ENCODE peak calls at places on chromosomes 11 and 22, in eight cellular contexts. V is activated naive CD4-positive, alpha-beta T cell; C is kidney epithelial cell; H is fibroblast of the conjunctiva; T is GM06990; G is stimulated activated CD8-positive, alpha-beta memory T cell treated with anti-CD3 and anti-CD28 coated beads, Interleukin-12 subunit alpha, Interleukin-12 subunit beta, amount 100 ng/mL, for 4 hours; E is erythroblast; N is Right ventricle myocardium superior. D is an unnamed sample.

GRCh38 chr22:25110846-25111578 is 88.6 kb upstream of the CRYBB3 start:
- DNase-seq in N (peak; percentile 57), C (peak; percentile 82), T (peak; percentile 30), G (peak; percentile 17), E (peak; percentile 69), H (peak; percentile 64), V (peak; percentile 44), D (peak; percentile 96)

GRCh38 chr11:62546244-62546936 is at the start of gene AHNAK:
- DNase-seq in H (no peak), E (peak; percentile 76), G (no peak), V (peak; percentile 51), N (peak; percentile 93), C (no peak), T (peak; percentile 63), D (peak; percentile 51)

GRCh38 chr11:78916759-78917158 is 342.1 kb upstream of the NARS2 start:
- DNase-seq in H (no peak), T (no peak), V (no peak), G (no peak), N (no peak), C (no peak), E (no peak), D (no peak)

GRCh38 chr11:119258983-119259382 is 52.8 kb downstream of the CBL start:
- DNase-seq in N (no peak), H (no peak), T (no peak), E (no peak), G (no peak), V (no peak), C (no peak), D (no peak)

GRCh38 chr22:46357711-46358505 is 22.4 kb downstream of the TRMU start:
- DNase-seq in C (no peak), T (no peak), E (no peak), V (no peak), G (no peak), H (no peak), N (no peak), D (no peak)

GRCh38 chr11:104705475-104706195 is 192.6 kb downstream of the CASP12 start:
- DNase-seq in N (peak; percentile 39), H (no peak), E (peak; percentile 1), T (peak; percentile 56), C (no peak), G (peak; percentile 35), V (peak; percentile 42), D (no peak)

GRCh38 chr11:113163291-113164030 is 150.9 kb upstream of the TTC12 start:
- DNase-seq in H (peak; percentile 26), N (no peak), V (no peak), T (no peak), G (no peak), C (no peak), E (no peak), D (no peak)

GRCh38 chr11:117706322-117706814 is 90.6 kb downstream of the DSCAML1 start:
- DNase-seq in C (no peak), N (no peak), T (no peak), H (no peak), V (no peak), E (no peak), G (no peak), D (no peak)

GRCh38 chr11:30333405-30333804 is 10.5 kb downstream of the ARL14EP start:
- DNase-seq in E (no peak), V (no peak), N (no peak), G (no peak), C (no peak), T (no peak), H (peak; percentile 5), D (peak; percentile 9)

GRCh38 chr11:84790849-84791427 is 836.2 kb downstream of the DLG2 start:
- DNase-seq in T (no peak), E (no peak), V (no peak), G (no peak), H (no peak), C (no peak), N (no peak), D (no peak)

GRCh38 chr11:27196040-27196897 is 155.7 kb downstream of the BBOX1 start:
- DNase-seq in G (no peak), E (peak; percentile 38), V (no peak), H (no peak), T (no peak), C (no peak), N (no peak), D (no peak)

GRCh38 chr11:121426476-121427454 is 25.3 kb upstream of the SORL1 start:
- DNase-seq in G (no peak), T (peak; percentile 82), C (no peak), N (peak; percentile 71), H (no peak), E (peak; percentile 8), V (peak; percentile 48), D (no peak)

GRCh38 chr11:112961751-112962747 is 829 bp downstream of the NCAM1 start:
- DNase-seq in G (no peak), E (no peak), C (no peak), V (no peak), H (no peak), N (peak; percentile 51), T (peak; percentile 3), D (peak; percentile 21)

D was measured in Caki2.